ENCODE peak calls at places on chromosomes 2 and 18, in seven cellular contexts. W, T, N, F, B, G and Z are unnamed samples. For H3K9me3, the result is how much of the 10 kb centered on the place peaks cover.

GRCh38 chr2:64318476-64318748 is 135.6 kb upstream of the LGALSL start:
- DNase-seq in G (no peak), B (no peak), N (no peak), F (no peak), T (no peak), W (no peak), Z (no peak)

GRCh38 chr2:210630904-210631560 is 74.6 kb downstream of the CPS1 start:
- DNase-seq in B (no peak), F (no peak), N (no peak), G (no peak), W (no peak), T (no peak), Z (no peak)

GRCh38 chr2:201987426-201987825 is 46.2 kb upstream of the FZD7 start:
- DNase-seq in W (no peak), B (no peak), T (no peak), N (no peak), G (no peak), F (no peak), Z (no peak)

GRCh38 chr2:133146893-133147292 is 421.4 kb downstream of the NCKAP5 start:
- DNase-seq in T (peak), W (no peak), F (no peak), N (no peak), G (no peak), B (no peak), Z (no peak)

GRCh38 chr2:84641016-84641415 is 124.7 kb downstream of the DNAH6 start:
- DNase-seq in F (no peak), T (no peak), N (no peak), G (no peak), W (no peak), B (no peak), Z (no peak)

GRCh38 chr2:101948625-101949150 is 43.1 kb upstream of the IL1R2 start:
- DNase-seq in T (no peak), W (no peak), G (no peak), N (no peak), B (no peak), F (no peak), Z (peak)

GRCh38 chr2:9941196-9941995 is 10.1 kb upstream of the GRHL1 start:
- DNase-seq in T (peak), G (peak), N (no peak), W (peak), F (no peak), B (no peak), Z (peak)

GRCh38 chr2:1742680-1743395 is 1.5 kb downstream of the PXDN start:
- DNase-seq in T (peak), G (peak), W (peak), N (peak), F (peak), B (peak), Z (peak)

GRCh38 chr18:39990540-39990939 is 1964.5 kb upstream of the PIK3C3 start:
- DNase-seq in T (no peak), B (no peak), N (no peak), F (no peak), G (no peak), W (no peak), Z (no peak)

GRCh38 chr2:62270728-62271127 is 74.8 kb downstream of the B3GNT2 start:
- DNase-seq in G (no peak), T (peak), N (peak), W (no peak), B (peak), F (peak), Z (no peak)

DNA sequence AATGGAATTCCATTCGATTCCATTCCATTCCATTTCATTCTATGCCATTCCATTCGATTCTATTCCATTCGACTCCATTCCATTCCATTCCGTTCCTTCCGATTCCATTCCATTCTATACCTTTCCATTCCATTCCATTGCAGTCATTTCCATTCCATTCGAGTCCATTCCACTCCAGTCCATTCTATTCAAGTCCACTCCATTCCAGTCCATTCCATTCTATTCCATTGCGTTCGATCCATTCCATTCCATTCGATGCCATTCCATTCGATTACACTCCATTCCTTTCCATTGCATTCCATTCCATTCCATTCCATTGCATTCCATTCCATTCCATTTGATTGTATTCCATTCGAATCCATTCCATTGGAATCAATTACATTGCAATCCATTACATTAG is 1119.8 kb downstream of the RPIA start:
- DNase-seq in B (no peak), G (no peak), W (no peak), N (no peak), T (no peak), F (no peak), Z (no peak)
- H3K9me3 ChIP-seq in B (under half), G (under half), W (under half), N (under half), T (half or more), F (under half), Z (half or more)

GRCh38 chr2:239411549-239412319 is 10.9 kb upstream of the HDAC4 start:
- DNase-seq in F (no peak), W (no peak), N (no peak), B (no peak), T (no peak), G (no peak), Z (no peak)

GRCh38 chr2:239407112-239407511 is 6.3 kb upstream of the HDAC4 start:
- DNase-seq in F (no peak), W (no peak), N (no peak), B (no peak), T (no peak), G (no peak), Z (no peak)

GRCh38 chr2:239409976-239410375 is 9.2 kb upstream of the HDAC4 start:
- DNase-seq in B (no peak), N (no peak), F (no peak), W (no peak), T (no peak), G (no peak), Z (no peak)

GRCh38 chr2:239412914-239413603 is 12.2 kb upstream of the HDAC4 start:
- DNase-seq in B (no peak), F (no peak), N (no peak), G (no peak), W (no peak), T (no peak), Z (no peak)

DNA sequence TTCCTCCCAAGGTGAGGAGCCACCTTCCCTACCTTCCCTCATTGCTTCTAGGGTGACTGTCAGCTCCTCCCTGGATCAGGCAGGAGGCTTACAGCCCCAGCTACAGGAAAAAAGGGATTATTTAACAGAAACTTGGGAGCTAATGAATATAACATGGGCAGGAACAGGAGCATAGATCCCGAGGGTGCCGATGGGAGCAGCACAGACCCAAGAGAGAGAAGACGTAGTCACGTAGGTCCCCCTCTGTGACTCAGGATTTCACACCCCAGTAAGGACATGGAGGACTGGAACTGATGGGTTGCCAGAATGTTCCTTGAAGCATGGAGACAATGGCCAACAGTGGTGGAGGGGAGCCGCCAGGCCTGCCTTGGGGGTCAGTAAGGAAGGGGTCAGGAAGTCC is 10.3 kb upstream of the HDAC4 start:
- DNase-seq in W (no peak), N (no peak), F (no peak), B (no peak), T (no peak), G (no peak), Z (no peak)
- H3K9me3 ChIP-seq in W (under half), N (under half), F (under half), B (under half), T (under half), G (under half), Z (under half)

DNA sequence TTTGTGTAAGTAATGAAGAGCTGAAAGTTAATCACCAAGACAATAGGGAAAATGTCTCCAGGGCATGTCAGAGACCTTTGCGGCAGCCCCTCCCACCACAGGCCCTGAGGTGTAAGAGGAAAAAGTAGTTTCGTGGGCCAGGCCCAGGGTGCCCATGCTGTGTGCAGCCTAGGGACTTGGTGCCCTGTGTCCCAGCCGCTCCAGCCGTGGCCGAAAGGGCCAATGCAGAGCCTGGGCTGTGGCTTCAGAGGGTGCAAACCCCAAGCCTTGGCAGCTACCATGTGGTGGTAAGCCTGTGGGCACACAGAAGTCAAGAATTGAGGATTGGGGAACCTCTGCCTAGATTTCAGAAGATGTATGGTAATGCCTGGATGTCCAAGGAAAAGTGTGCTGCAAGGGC is 52.5 kb downstream of the CENPO start:
- DNase-seq in N (no peak), W (no peak), T (no peak), G (no peak), B (no peak), F (no peak), Z (no peak)
- H3K9me3 ChIP-seq in N (under half), W (under half), T (under half), G (under half), B (under half), F (under half), Z (under half)

GRCh38 chr2:94769733-94770132 is 101.5 kb upstream of the TEKT4 start:
- DNase-seq in W (no peak), F (no peak), B (no peak), T (no peak), G (no peak), N (no peak), Z (no peak)

GRCh38 chr2:94776036-94776435 is 95.2 kb upstream of the TEKT4 start:
- DNase-seq in W (no peak), N (no peak), T (no peak), F (no peak), B (no peak), G (no peak), Z (no peak)

DNA sequence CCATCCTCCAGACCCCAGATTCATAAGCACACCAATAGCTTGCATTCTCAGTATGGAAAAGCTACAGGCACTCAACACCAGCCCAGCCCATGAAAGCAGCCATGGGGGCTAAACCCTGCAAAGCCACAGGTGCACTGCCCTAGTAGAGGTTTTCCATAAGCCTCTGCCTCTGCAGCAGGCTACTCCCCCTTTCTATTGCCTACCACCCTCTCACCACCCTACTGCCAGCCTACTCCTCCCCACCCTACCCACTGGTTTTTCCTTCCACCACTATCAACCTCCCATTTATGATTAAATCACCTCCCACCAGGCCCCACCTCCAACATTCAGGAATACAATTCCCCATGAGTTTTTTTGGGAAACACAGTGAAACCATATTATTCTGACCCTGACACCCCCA is 96.4 kb upstream of the TEKT4 start:
- DNase-seq in W (no peak), N (no peak), F (no peak), B (no peak), G (no peak), T (no peak), Z (no peak)
- H3K9me3 ChIP-seq in W (under half), N (under half), F (under half), B (under half), G (half or more), T (under half), Z (under half)

GRCh38 chr2:27584597-27584996 is 1.8 kb downstream of the ZNF512 start:
- DNase-seq in W (no peak), G (no peak), N (no peak), F (no peak), B (no peak), T (no peak), Z (no peak)
- H3K9me3 ChIP-seq in W (under half), G (under half), N (under half), F (under half), B (under half), T (under half), Z (under half)